ENCODE peak calls at places on chromosomes 4 and X, in four cellular contexts. B is H9, R is HFFc6, I is left colon. L is an unnamed sample.

GRCh38 chr4:82523179-82523578 is 38.6 kb downstream of the TMEM150C start:
- DNase-seq in R (no peak), I (no peak), B (peak; percentile 62), L (no peak)

GRCh38 chr4:158008551-158009218 is 164.1 kb downstream of the GASK1B start:
- DNase-seq in B (no peak), R (no peak), I (no peak), L (no peak)

GRCh38 chr4:152535236-152535902 is 523 bp downstream of the FBXW7 start:
- DNase-seq in B (no peak), I (peak; percentile 49), R (no peak), L (no peak)

GRCh38 chrX:153634832-153635231 is 12.2 kb upstream of the DUSP9 start:
- DNase-seq in I (no peak), B (peak; percentile 18), R (no peak), L (no peak)

GRCh38 chrX:330726-331144 is 12.1 kb upstream of the GTPBP6 start:
- DNase-seq in B (no peak), I (no peak), R (no peak), L (no peak)

GRCh38 chr4:130077275-130077674 is 981.3 kb downstream of the C4orf33 start:
- DNase-seq in I (no peak), B (no peak), R (peak; percentile 77), L (peak; percentile 50)

GRCh38 chrX:151228935-151229334 is 52.6 kb downstream of the GPR50 start:
- DNase-seq in R (no peak), B (no peak), I (no peak), L (no peak)

GRCh38 chrX:30308263-30309138 is 689 bp downstream of the NR0B1 start:
- DNase-seq in I (no peak), R (no peak), B (peak; percentile 60), L (no peak)

GRCh38 chrX:7448123-7448522 is 300.2 kb upstream of the PUDP start:
- DNase-seq in R (no peak), B (no peak), I (no peak), L (no peak)

GRCh38 chr4:150090836-150091235 is 12.6 kb downstream of the DCLK2 start:
- DNase-seq in B (no peak), I (no peak), R (no peak), L (no peak)

GRCh38 chrX:28398352-28398751 is 188.9 kb upstream of the IL1RAPL1 start:
- DNase-seq in R (no peak), B (no peak), I (no peak), L (no peak)

GRCh38 chr4:112060212-112060611 is 85.0 kb upstream of the FAM241A start:
- DNase-seq in I (no peak), B (no peak), R (peak; percentile 51), L (no peak)

GRCh38 chr4:52883707-52884669 is 21.9 kb downstream of the RASL11B start:
- DNase-seq in R (no peak), B (no peak), I (no peak), L (no peak)

GRCh38 chr4:111406036-111406435 is 739.2 kb upstream of the FAM241A start:
- DNase-seq in R (no peak), B (no peak), I (no peak), L (no peak)

GRCh38 chr4:105474110-105474518 is 252 bp upstream of the PPA2 start:
- DNase-seq in B (peak; percentile 88), I (peak; percentile 92), R (peak; percentile 72), L (no peak)

GRCh38 chrX:22399793-22400192 is 127.1 kb downstream of the CBLL2 start:
- DNase-seq in B (no peak), I (no peak), R (no peak), L (no peak)

GRCh38 chrX:11259437-11259836 is 33.8 kb upstream of the AMELX start:
- DNase-seq in R (no peak), B (no peak), I (no peak), L (no peak)

GRCh38 chrX:53435997-53436396 is 1.8 kb upstream of the HSD17B10 start:
- DNase-seq in R (peak; percentile 55), I (peak; percentile 62), B (peak; percentile 48), L (no peak)

GRCh38 chrX:155880586-155881157 is 473 bp upstream of the VAMP7 start:
- DNase-seq in R (no peak), B (no peak), I (no peak), L (no peak)

GRCh38 chrX:45806410-45807121 is 605.9 kb upstream of the DIPK2B start:
- DNase-seq in R (peak; percentile 83), B (no peak), I (no peak), L (peak; percentile 35)

GRCh38 chrX:15336023-15336413 is 695 bp upstream of the PIGA start:
- DNase-seq in B (no peak), R (peak; percentile 29), I (peak; percentile 12), L (no peak)

GRCh38 chr4:6781561-6781960 is 966 bp upstream of the KIAA0232 start:
- DNase-seq in I (no peak), R (no peak), B (no peak), L (no peak)

GRCh38 chr4:143035661-143036060 is 149.1 kb upstream of the USP38 start:
- DNase-seq in B (no peak), I (no peak), R (no peak), L (no peak)

GRCh38 chr4:102736636-102737549 is 23.9 kb downstream of the MANBA start:
- DNase-seq in R (no peak), B (peak; percentile 62), I (no peak), L (no peak)

GRCh38 chr4:87908341-87908740 is 67.2 kb upstream of the SPP1 start:
- DNase-seq in I (no peak), B (no peak), R (no peak), L (no peak)

GRCh38 chr4:25966171-25966570 is 52.2 kb downstream of the SMIM20 start:
- DNase-seq in B (no peak), R (no peak), I (no peak), L (no peak)

GRCh38 chr4:135838889-135839288 is 1637.3 kb upstream of the PABPC4L start:
- DNase-seq in R (peak; percentile 3), I (no peak), B (peak; percentile 55), L (no peak)

GRCh38 chr4:123869517-123870282 is 473.1 kb downstream of the SPRY1 start:
- DNase-seq in B (no peak), I (no peak), R (no peak), L (no peak)

GRCh38 chr4:125060376-125060775 is 254.4 kb upstream of the FAT4 start:
- DNase-seq in R (no peak), B (no peak), I (no peak), L (no peak)

GRCh38 chrX:22141061-22141460 is 108.9 kb downstream of the PHEX start:
- DNase-seq in B (no peak), I (no peak), R (no peak), L (no peak)

GRCh38 chr4:78414116-78414515 is 137.5 kb upstream of the ANXA3 start:
- DNase-seq in B (no peak), R (peak; percentile 9), I (no peak), L (no peak)

GRCh38 chr4:53633608-53634007 is 42.3 kb upstream of the LNX1 start:
- DNase-seq in B (no peak), I (no peak), R (no peak), L (no peak)

GRCh38 chr4:181150173-181150572 is 1093.0 kb upstream of the TENM3 start:
- DNase-seq in B (no peak), R (no peak), I (no peak), L (no peak)

GRCh38 chrX:12378706-12379105 is 240.4 kb downstream of the FRMPD4 start:
- DNase-seq in R (no peak), B (no peak), I (no peak), L (no peak)

GRCh38 chrX:57251965-57252364 is 34.5 kb upstream of the FAAH2 start:
- DNase-seq in B (no peak), R (no peak), I (no peak), L (no peak)

GRCh38 chrX:64977830-64978229 is 1.6 kb upstream of the ZC4H2 start:
- DNase-seq in B (no peak), R (peak; percentile 1), I (no peak), L (no peak)

GRCh38 chrX:50838820-50839600 is 25.0 kb upstream of the SHROOM4 start:
- DNase-seq in B (no peak), I (no peak), R (no peak), L (no peak)

GRCh38 chrX:23820235-23820782 is 37.3 kb downstream of the SAT1 start:
- DNase-seq in B (no peak), R (peak; percentile 13), I (no peak), L (no peak)

GRCh38 chr4:139814285-139815015 is 148.8 kb downstream of the MGST2 start:
- DNase-seq in B (no peak), I (peak; percentile 11), R (peak; percentile 15), L (peak; percentile 14)